ENCODE peak calls at places on chromosomes 4 and X, in nine cellular contexts. S is CD8-positive, alpha-beta memory T cell; X is GM23248; E is SJSA1; G is BE2C; K is mesenchymal stem cell; Z is IMR-90; C is left ventricle myocardium inferior; A is pancreas. M is an unnamed sample. For H3K4me1 and H3K9me3, the result is how much of the 10 kb centered on the place peaks cover.

GRCh38 chr4:15749001-15749400 is 29.1 kb upstream of the CD38 start:
- DNase-seq in S (no peak), X (no peak), E (no peak), G (no peak), K (no peak), Z (no peak), C (no peak), A (no peak), M (no peak)

GRCh38 chrX:18422325-18422724 is 3.1 kb upstream of the CDKL5 start:
- DNase-seq in S (no peak), X (peak), E (peak), G (no peak), K (peak), Z (peak), C (no peak), A (no peak), M (no peak)

GRCh38 chrX:352582-353314 is 34.0 kb downstream of the PPP2R3B start:
- DNase-seq in S (no peak), X (no peak), E (no peak), G (no peak), K (no peak), Z (no peak), C (peak), A (peak), M (no peak)

GRCh38 chrX:39133971-39134370 is 332.7 kb downstream of the MID1IP1 start:
- DNase-seq in S (no peak), X (no peak), E (no peak), G (peak), K (no peak), Z (no peak), C (no peak), A (no peak), M (no peak)

GRCh38 chrX:7145454-7145853 is 2.1 kb upstream of the STS start:
- DNase-seq in S (no peak), X (peak), E (no peak), G (no peak), K (peak), Z (peak), C (no peak), A (no peak), M (no peak)

GRCh38 chr4:182969651-182970279 is 52.6 kb upstream of the DCTD start:
- DNase-seq in S (no peak), X (no peak), E (no peak), G (no peak), K (no peak), Z (no peak), C (no peak), A (no peak), M (no peak)

GRCh38 chr4:112214397-112215264 is 17.0 kb upstream of the AP1AR start:
- DNase-seq in S (no peak), X (peak), E (peak), G (no peak), K (peak), Z (peak), C (no peak), A (no peak), M (no peak)

GRCh38 chr4:40702800-40703151 is 47.0 kb upstream of the NSUN7 start:
- DNase-seq in S (no peak), X (no peak), E (no peak), G (no peak), K (no peak), Z (no peak), C (no peak), A (no peak), M (no peak)

GRCh38 chr4:54384563-54384962 is 155.5 kb downstream of the PDGFRA start:
- DNase-seq in S (no peak), X (peak), E (no peak), G (no peak), K (peak), Z (peak), C (peak), A (no peak), M (peak)

GRCh38 chrX:74422029-74422352 is 698 bp downstream of the SLC16A2 start:
- DNase-seq in S (no peak), X (no peak), E (no peak), G (no peak), K (no peak), Z (no peak), C (no peak), A (peak), M (no peak)
- H3K4me3 ChIP-seq in S (no peak), X (peak), E (peak), G (peak), K (peak), Z (peak), C (peak), A (peak), M (peak)

DNA sequence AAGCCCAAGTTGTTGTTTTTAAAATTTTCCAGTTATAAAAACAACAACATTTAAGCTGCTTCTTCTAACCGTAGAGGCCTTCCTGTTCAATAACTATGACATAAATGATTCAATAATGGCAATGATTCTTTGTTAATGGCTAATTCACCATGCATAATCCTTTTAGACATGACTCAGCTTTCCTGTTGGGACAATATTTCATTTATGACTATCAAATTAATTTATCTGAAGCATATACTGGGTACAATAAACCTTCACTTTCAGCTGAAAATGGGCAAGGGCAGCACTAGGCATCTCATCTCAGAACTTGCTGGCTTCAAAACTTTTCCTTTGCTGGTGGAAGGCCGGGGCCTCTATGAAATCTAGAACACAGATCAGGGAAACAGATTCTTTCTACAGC is 38.9 kb downstream of the TBC1D9 start:
- DNase-seq in S (no peak), X (no peak), E (no peak), G (no peak), K (no peak), Z (no peak), C (no peak), A (no peak), M (no peak)
- H3K4me1 ChIP-seq in S (under half), X (under half), E (under half), G (under half), K (under half), Z (under half), C (half or more), A (under half), M (under half)

DNA sequence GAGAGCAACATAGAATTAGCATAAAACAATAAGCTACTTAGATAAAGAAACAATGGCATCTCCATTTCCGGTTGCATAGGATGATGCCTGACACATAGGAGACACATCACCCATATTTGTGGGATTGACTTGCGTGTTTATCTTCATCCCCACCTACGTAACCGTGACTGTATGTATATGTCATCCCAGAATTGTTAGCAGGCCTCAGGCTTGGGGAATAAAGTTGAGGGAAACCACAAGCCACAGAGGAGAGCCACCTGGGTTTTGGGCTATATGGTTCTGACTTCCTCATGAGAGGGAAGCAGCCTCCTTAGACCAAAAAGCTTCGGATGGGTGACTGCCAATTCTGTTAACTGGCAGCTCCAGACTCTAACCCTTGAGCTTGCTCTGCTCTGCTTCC is 572.9 kb upstream of the SLIT2 start:
- DNase-seq in S (no peak), X (peak), E (no peak), G (no peak), K (peak), Z (peak), C (no peak), A (no peak), M (no peak)
- H3K9me3 ChIP-seq in S (under half), X (under half), E (under half), G (under half), K (under half), Z (under half), C (under half), A (under half), M (under half)

GRCh38 chrX:136694491-136695087 is 46.6 kb downstream of the CD40LG start:
- DNase-seq in S (no peak), X (peak), E (peak), G (peak), K (peak), Z (peak), C (no peak), A (no peak), M (peak)
- H3K4me3 ChIP-seq in S (peak), X (no peak), E (no peak), G (no peak), K (no peak), Z (no peak), C (no peak), A (no peak), M (no peak)